ENCODE peak calls at places on chromosomes 16 and 17, in nine cellular contexts. O, T, H, M, P, Y, Z, R and A are unnamed samples.

GRCh38 chr16:87789437-87790277 is 23.9 kb upstream of the KLHDC4 start:
- DNase-seq in P (no peak), M (no peak), O (no peak), T (no peak), Y (no peak), H (no peak), R (no peak), Z (no peak), A (no peak)

GRCh38 chr16:89556750-89557149 is 3.7 kb upstream of the RPL13 start:
- DNase-seq in P (no peak), H (no peak), Z (no peak), T (no peak), M (no peak), R (no peak), O (no peak), Y (no peak), A (no peak)

GRCh38 chr17:70906808-70907207 is 737.5 kb downstream of the KCNJ2 start:
- DNase-seq in H (no peak), O (no peak), T (no peak), Y (no peak), R (no peak), Z (no peak), M (no peak), P (no peak), A (no peak)

GRCh38 chr17:45052052-45052772 is 780 bp upstream of the DCAKD start:
- DNase-seq in P (peak; percentile 13), Y (peak; percentile 50), O (peak; percentile 65), Z (peak; percentile 35), M (peak; percentile 51), T (no peak), R (peak; percentile 59), H (no peak), A (peak; percentile 50)

GRCh38 chr16:69709456-69710084 is 16.8 kb downstream of the NQO1 start:
- DNase-seq in Z (no peak), P (no peak), M (no peak), T (no peak), O (peak; percentile 76), R (no peak), H (no peak), Y (peak; percentile 39), A (peak; percentile 71)

GRCh38 chr16:50834701-50835100 is 92.8 kb downstream of the CYLD start:
- DNase-seq in R (no peak), P (no peak), M (no peak), H (no peak), Y (no peak), T (no peak), O (no peak), Z (no peak), A (no peak)

GRCh38 chr17:29557085-29557697 is 9.6 kb downstream of the ABHD15 start:
- DNase-seq in O (peak; percentile 29), Y (no peak), T (no peak), M (no peak), H (no peak), R (no peak), Z (no peak), P (no peak), A (no peak)

GRCh38 chr17:60416368-60416925 is 5.8 kb upstream of the CHCT1 start:
- DNase-seq in R (no peak), H (no peak), Z (no peak), Y (no peak), P (no peak), T (no peak), O (no peak), M (no peak), A (no peak)

GRCh38 chr17:7997186-7997585 is 5.2 kb upstream of the GUCY2D start:
- DNase-seq in P (peak; percentile 33), H (no peak), R (no peak), O (peak; percentile 33), M (no peak), Y (no peak), Z (no peak), T (no peak), A (peak; percentile 36)

GRCh38 chr17:1162116-1162855 is 17.5 kb downstream of the ABR start:
- DNase-seq in R (no peak), P (no peak), T (no peak), Y (no peak), O (no peak), Z (no peak), M (no peak), H (no peak), A (no peak)

GRCh38 chr16:50234771-50235556 is 31.4 kb upstream of the ADCY7 start:
- DNase-seq in Y (no peak), O (no peak), R (no peak), P (no peak), H (no peak), M (no peak), T (no peak), Z (no peak), A (no peak)

GRCh38 chr17:17347956-17348871 is 45.0 kb downstream of the NT5M start:
- DNase-seq in Y (no peak), M (no peak), P (no peak), H (no peak), Z (no peak), R (no peak), T (peak; percentile 18), O (no peak), A (no peak)

GRCh38 chr16:3612510-3613466 is 1.4 kb upstream of the SLX4 start:
- DNase-seq in Z (no peak), P (no peak), M (no peak), H (no peak), R (no peak), Y (no peak), T (no peak), O (no peak), A (no peak)

GRCh38 chr17:18889658-18890057 is 31.7 kb downstream of the PRPSAP2 start:
- DNase-seq in Y (no peak), M (no peak), R (no peak), P (no peak), Z (no peak), H (no peak), O (no peak), T (no peak), A (peak; percentile 26)

GRCh38 chr17:79508291-79508716 is 102.5 kb downstream of the RBFOX3 start:
- DNase-seq in M (no peak), T (no peak), Y (no peak), H (no peak), R (no peak), O (no peak), Z (no peak), P (no peak), A (no peak)

GRCh38 chr17:19940722-19941464 is 36.7 kb downstream of the AKAP10 start:
- DNase-seq in M (no peak), O (no peak), H (no peak), P (no peak), R (no peak), T (no peak), Z (no peak), Y (no peak), A (no peak)

GRCh38 chr16:56950881-56951771 is 10.6 kb upstream of the CETP start:
- DNase-seq in H (no peak), Y (peak; percentile 40), T (no peak), Z (no peak), P (peak; percentile 63), R (peak; percentile 37), O (peak; percentile 49), M (peak; percentile 35), A (peak; percentile 59)

GRCh38 chr17:77541995-77542394 is 401.2 kb downstream of the SEC14L1 start:
- DNase-seq in Z (no peak), O (peak; percentile 79), P (no peak), M (no peak), H (no peak), T (no peak), Y (peak; percentile 95), R (no peak), A (no peak)

GRCh38 chr17:47611372-47612350 is 38.1 kb upstream of the KPNB1 start:
- DNase-seq in Z (no peak), T (no peak), P (no peak), M (no peak), Y (no peak), O (no peak), H (no peak), R (no peak), A (no peak)

GRCh38 chr16:80738521-80738920 is 65.9 kb downstream of the CDYL2 start:
- DNase-seq in Z (no peak), R (no peak), O (no peak), Y (no peak), H (no peak), P (no peak), M (no peak), T (no peak), A (no peak)

GRCh38 chr17:1813088-1813487 is 16.6 kb downstream of the SMYD4 start:
- DNase-seq in M (no peak), Z (no peak), O (no peak), T (no peak), R (no peak), Y (no peak), P (no peak), H (no peak), A (no peak)

GRCh38 chr17:30543456-30543855 is 66.2 kb downstream of the GOSR1 start:
- DNase-seq in Y (no peak), R (no peak), H (no peak), T (no peak), Z (no peak), O (no peak), P (no peak), M (no peak), A (no peak)

GRCh38 chr17:72579990-72580320 is 459.1 kb downstream of the SOX9 start:
- DNase-seq in R (no peak), Z (no peak), H (no peak), Y (no peak), M (no peak), O (no peak), P (no peak), T (no peak), A (no peak)

GRCh38 chr17:9575381-9576072 is at the start of gene STX8:
- DNase-seq in H (peak; percentile 47), Y (peak; percentile 64), O (peak; percentile 92), Z (peak; percentile 54), M (peak; percentile 91), R (peak; percentile 75), P (peak; percentile 86), T (peak; percentile 97), A (peak; percentile 90)

GRCh38 chr17:57957886-57958285 is 2.7 kb upstream of the CUEDC1 start:
- DNase-seq in R (no peak), M (peak; percentile 7), P (no peak), O (no peak), H (no peak), Y (no peak), Z (no peak), T (no peak), A (no peak)

GRCh38 chr16:3748307-3748706 is 31.0 kb upstream of the TRAP1 start:
- DNase-seq in H (no peak), Y (no peak), Z (no peak), R (no peak), M (no peak), O (no peak), P (no peak), T (peak; percentile 34), A (peak; percentile 7)

GRCh38 chr16:58217341-58217925 is 19.5 kb upstream of the CSNK2A2 start:
- DNase-seq in H (no peak), T (no peak), P (no peak), R (no peak), M (no peak), Z (no peak), O (no peak), Y (no peak), A (no peak)